ENCODE peak calls at places on chromosomes 1 and 21, in six cellular contexts. B, C, T, E, D and U are unnamed samples.
A peak's percentile ranks its signal among the peaks of the same experiment; 100 is the strongest.

GRCh38 chr1:43329995-43330751 is 7.4 kb upstream of the MPL start:
- DNase-seq in B (peak; percentile 72), C (no peak), T (peak; percentile 20), E (peak; percentile 87), D (no peak), U (peak; percentile 91)

GRCh38 chr21:45164124-45164511 is 89.7 kb downstream of the ADARB1 start:
- DNase-seq in B (no peak), C (no peak), T (no peak), E (peak; percentile 46), D (no peak), U (no peak)

GRCh38 chr1:73765551-73766233 is 432.3 kb downstream of the LRRIQ3 start:
- DNase-seq in B (no peak), C (no peak), T (no peak), E (no peak), D (no peak), U (no peak)

GRCh38 chr1:16459503-16459902 is 19.0 kb downstream of the NECAP2 start:
- DNase-seq in B (no peak), C (no peak), T (no peak), E (no peak), D (no peak), U (no peak)

GRCh38 chr1:173573596-173573995 is 29.3 kb downstream of the SLC9C2 start:
- DNase-seq in B (no peak), C (no peak), T (no peak), E (no peak), D (no peak), U (no peak)

GRCh38 chr21:45329261-45330074 is 41.8 kb upstream of the POFUT2 start:
- DNase-seq in B (no peak), C (no peak), T (no peak), E (no peak), D (no peak), U (peak; percentile 66)

GRCh38 chr1:240029418-240029817 is 62.3 kb upstream of the FMN2 start:
- DNase-seq in B (no peak), C (no peak), T (no peak), E (peak; percentile 62), D (no peak), U (peak; percentile 39)

GRCh38 chr1:230243583-230244377 is 176.7 kb downstream of the GALNT2 start:
- DNase-seq in B (no peak), C (no peak), T (no peak), E (peak; percentile 76), D (peak; percentile 45), U (peak; percentile 31)

GRCh38 chr1:27338751-27339150 is 3.1 kb upstream of the SYTL1 start:
- DNase-seq in B (no peak), C (no peak), T (no peak), E (no peak), D (no peak), U (no peak)

GRCh38 chr1:68188060-68188538 is 44.2 kb downstream of the WLS start:
- DNase-seq in B (peak; percentile 87), C (no peak), T (no peak), E (peak; percentile 91), D (no peak), U (no peak)

GRCh38 chr1:227886503-227886961 is 61.2 kb downstream of the WNT9A start:
- DNase-seq in B (no peak), C (no peak), T (no peak), E (no peak), D (peak; percentile 60), U (no peak)

GRCh38 chr1:174982971-174983689 is 16.6 kb upstream of the CACYBP start:
- DNase-seq in B (peak; percentile 68), C (peak; percentile 36), T (peak; percentile 92), E (peak; percentile 49), D (no peak), U (peak; percentile 53)

GRCh38 chr1:30330644-30331043 is 392.7 kb downstream of the MATN1 start:
- DNase-seq in B (no peak), C (no peak), T (no peak), E (no peak), D (peak; percentile 22), U (no peak)

GRCh38 chr1:110634455-110635281 is 28.5 kb upstream of the KCNA2 start:
- DNase-seq in B (no peak), C (no peak), T (peak; percentile 46), E (peak; percentile 76), D (no peak), U (no peak)

GRCh38 chr21:31752352-31752751 is 20.4 kb upstream of the SCAF4 start:
- DNase-seq in B (no peak), C (no peak), T (peak; percentile 46), E (peak; percentile 45), D (no peak), U (no peak)
- H3K27ac ChIP-seq in B (no peak overlapping the region), C (no peak overlapping the region), T (no peak overlapping the region), E (no peak overlapping the region), D (no peak overlapping the region), U (no peak overlapping the region)

GRCh38 chr1:109620396-109620817 is 770 bp downstream of the AMPD2 start:
- DNase-seq in B (peak; percentile 85), C (no peak), T (peak; percentile 68), E (peak; percentile 62), D (no peak), U (peak; percentile 67)

GRCh38 chr1:109620890-109621289 is 1.3 kb downstream of the AMPD2 start:
- DNase-seq in B (peak; percentile 98), C (peak; percentile 74), T (peak; percentile 95), E (peak; percentile 95), D (peak; percentile 89), U (peak; percentile 96)

GRCh38 chr1:109618614-109619404 is 607 bp downstream of the GNAT2 start:
- DNase-seq in B (no peak), C (no peak), T (no peak), E (no peak), D (no peak), U (no peak)

GRCh38 chr1:109619405-109619654 is at the start of gene GNAT2:
- DNase-seq in B (no peak), C (no peak), T (no peak), E (no peak), D (no peak), U (no peak)

DNA sequence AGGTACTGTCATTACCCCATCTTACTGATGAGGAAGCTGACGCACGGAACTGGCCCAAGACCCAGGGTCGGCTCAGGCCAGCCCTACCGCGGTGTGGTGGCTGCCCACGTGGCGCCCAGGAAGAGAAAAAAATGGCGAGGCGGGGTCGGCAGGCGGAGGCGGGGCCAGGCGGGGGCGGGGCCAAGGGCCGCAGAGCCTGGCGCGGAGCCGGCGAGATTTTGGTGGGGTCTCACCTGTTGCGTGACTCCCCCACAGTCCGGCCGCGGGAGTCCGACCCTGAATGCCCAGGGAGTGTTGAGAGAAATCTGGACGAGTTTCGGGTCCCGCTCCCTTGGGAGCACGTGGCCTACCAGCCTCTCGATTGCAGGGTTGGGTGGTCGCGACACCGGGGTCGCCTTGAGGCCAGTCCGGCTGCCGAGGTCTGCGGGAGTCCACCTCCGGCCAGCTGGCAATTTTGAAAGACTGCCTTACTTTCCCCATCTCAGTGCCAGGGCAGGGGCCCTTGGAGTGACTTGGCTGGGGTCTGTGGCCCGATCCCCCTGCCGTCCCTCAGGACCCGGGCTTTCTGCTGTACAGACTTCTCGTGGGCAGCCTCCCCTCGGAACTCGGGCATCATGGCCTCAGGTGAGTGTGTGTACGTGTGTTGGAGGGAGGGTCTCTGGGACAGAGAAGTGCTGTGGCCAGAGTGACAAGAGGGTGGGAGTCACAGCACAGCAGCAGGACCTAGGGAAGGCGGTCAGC is at the start of gene AMPD2:
- DNase-seq in B (peak; percentile 93), C (peak; percentile 52), T (peak; percentile 87), E (peak; percentile 89), D (peak; percentile 87), U (peak; percentile 85)
- H3K18ac ChIP-seq in B (peak within 1 kb of the TSS; percentile 96), C (peak within 1 kb of the TSS; percentile 74), T (peak within 1 kb of the TSS; percentile 98), E (peak within 1 kb of the TSS; percentile 97), D (peak within 1 kb of the TSS; percentile 96), U (peak within 1 kb of the TSS; percentile 42)

GRCh38 chr1:232457607-232458006 is 172.3 kb downstream of the SIPA1L2 start:
- DNase-seq in B (no peak), C (no peak), T (no peak), E (no peak), D (no peak), U (no peak)
- H3K36me3 ChIP-seq in B (no peaks in the 10 kb centered on the region), C (peaks cover 59% of the 10 kb centered on the region), T (peaks cover 8% of the 10 kb centered on the region), E (peaks cover 7% of the 10 kb centered on the region), D (no peaks in the 10 kb centered on the region), U (peaks cover 4% of the 10 kb centered on the region)

DNA sequence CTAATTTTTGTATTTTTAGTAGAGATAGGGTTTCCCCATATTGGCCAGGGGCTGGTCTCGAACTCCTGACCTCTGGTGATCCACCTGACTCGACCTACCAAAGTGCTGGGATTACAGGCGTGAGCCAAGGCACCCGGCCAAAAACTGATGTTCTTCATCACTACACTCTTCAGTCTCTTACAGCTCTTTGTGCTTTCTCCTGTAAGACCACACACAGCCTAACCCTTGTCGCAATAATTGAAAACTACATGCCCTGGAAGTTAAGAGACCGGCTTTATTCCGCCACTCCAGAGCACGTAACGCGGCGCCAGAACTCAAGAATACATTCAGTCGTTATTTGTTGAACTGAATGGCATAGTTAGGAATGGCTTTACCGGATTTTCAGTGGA is 552 bp downstream of the GPATCH4 start:
- DNase-seq in B (no peak), C (no peak), T (no peak), E (no peak), D (no peak), U (no peak)
- H3K27ac ChIP-seq in B (peak overlapping the region; percentile 54), C (no peak overlapping the region), T (no peak overlapping the region), E (peak overlapping the region; percentile 54), D (peak overlapping the region; percentile 73), U (no peak overlapping the region)

GRCh38 chr1:2228684-2229031 is 539 bp downstream of the SKI start:
- DNase-seq in B (no peak), C (no peak), T (peak; percentile 46), E (no peak), D (no peak), U (no peak)
- H3K18ac ChIP-seq in B (peak overlapping the region; percentile 44), C (peak overlapping the region; percentile 91), T (peak overlapping the region; percentile 9), E (no peak overlapping the region), D (peak overlapping the region; percentile 93), U (peak overlapping the region; percentile 46)

DNA sequence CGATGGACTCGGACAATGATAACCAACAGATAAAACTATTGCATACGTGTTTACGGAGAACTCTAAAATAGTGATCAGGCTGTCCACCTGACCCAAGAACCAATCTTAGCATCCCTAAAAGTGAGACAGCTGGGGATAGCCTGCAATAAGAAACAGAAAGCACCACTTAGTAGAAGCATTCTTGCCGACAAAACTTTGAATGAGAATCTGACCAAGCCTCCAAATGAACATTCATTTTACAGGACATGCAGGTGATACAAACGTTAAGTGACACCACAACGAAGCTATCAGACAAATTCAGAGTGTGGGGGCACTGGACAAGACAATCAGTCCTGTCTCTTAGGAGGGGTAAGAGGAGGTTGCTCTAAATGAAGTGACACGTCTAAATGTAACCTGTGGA is 1.2 kb downstream of the PSMG1 start:
- DNase-seq in B (peak; percentile 18), C (no peak), T (no peak), E (no peak), D (no peak), U (no peak)
- H3K36me3 ChIP-seq in B (peaks cover 31% of the 10 kb centered on the region), C (peaks cover 42% of the 10 kb centered on the region), T (peaks cover 3% of the 10 kb centered on the region), E (peaks cover 5% of the 10 kb centered on the region), D (no peaks in the 10 kb centered on the region), U (no peaks in the 10 kb centered on the region)

GRCh38 chr1:91741906-91742305 is 144.0 kb downstream of the TGFBR3 start:
- DNase-seq in B (no peak), C (no peak), T (no peak), E (no peak), D (no peak), U (no peak)

GRCh38 chr1:91745649-91746383 is 140.1 kb downstream of the TGFBR3 start:
- DNase-seq in B (no peak), C (no peak), T (no peak), E (no peak), D (no peak), U (no peak)

GRCh38 chr1:91741301-91741700 is 144.7 kb downstream of the TGFBR3 start:
- DNase-seq in B (no peak), C (no peak), T (no peak), E (peak; percentile 65), D (no peak), U (peak; percentile 37)

GRCh38 chr1:91744973-91745648 is 140.8 kb downstream of the TGFBR3 start:
- DNase-seq in B (no peak), C (no peak), T (no peak), E (no peak), D (no peak), U (no peak)

GRCh38 chr1:91742848-91743292 is 143.1 kb downstream of the TGFBR3 start:
- DNase-seq in B (no peak), C (no peak), T (no peak), E (peak; percentile 66), D (no peak), U (no peak)
- H3K27ac ChIP-seq in B (no peak overlapping the region), C (no peak overlapping the region), T (no peak overlapping the region), E (no peak overlapping the region), D (no peak overlapping the region), U (no peak overlapping the region)